ENCODE peak calls at places on chromosomes 2 and 18, in ten cellular contexts. One of them, this sample, is unnamed.
A peak's percentile ranks its signal among the peaks of the same experiment; 100 is the strongest.

GRCh38 chr2:162732946-162733698 is 105.4 kb downstream of the KCNH7 start:
- DNase-seq in nephron progenitor cell: no peak
- DNase-seq in NCI-H1105 treated with DMSO at 0.1 percent for 48 hours: peak; percentile 39
- DNase-seq in H7: no peak
- DNase-seq in H4: peak; percentile 5
- DNase-seq in MM.1S: peak; percentile 60
- DNase-seq in adrenal gland: no peak
- DNase-seq in A549: no peak
- DNase-seq in GDM1: no peak
- DNase-seq in cerebellum: peak; percentile 5
- DNase-seq in this sample: no peak

GRCh38 chr2:49110571-49111315 is 43.6 kb downstream of the FSHR start:
- DNase-seq in nephron progenitor cell: no peak
- DNase-seq in NCI-H1105 treated with DMSO at 0.1 percent for 48 hours: no peak
- DNase-seq in H7: no peak
- DNase-seq in H4: no peak
- DNase-seq in MM.1S: no peak
- DNase-seq in adrenal gland: no peak
- DNase-seq in A549: no peak
- DNase-seq in GDM1: no peak
- DNase-seq in cerebellum: peak; percentile 26
- DNase-seq in this sample: no peak

GRCh38 chr2:47072018-47072691 is 83.0 kb downstream of the STPG4 start:
- DNase-seq in nephron progenitor cell: peak; percentile 44
- DNase-seq in NCI-H1105 treated with DMSO at 0.1 percent for 48 hours: no peak
- DNase-seq in H7: peak; percentile 78
- DNase-seq in H4: no peak
- DNase-seq in MM.1S: no peak
- DNase-seq in adrenal gland: peak; percentile 83
- DNase-seq in A549: no peak
- DNase-seq in GDM1: no peak
- DNase-seq in cerebellum: peak; percentile 95
- DNase-seq in this sample: peak; percentile 70

GRCh38 chr2:2633017-2633416 is 301.9 kb upstream of the MYT1L start:
- DNase-seq in nephron progenitor cell: no peak
- DNase-seq in NCI-H1105 treated with DMSO at 0.1 percent for 48 hours: no peak
- DNase-seq in H7: no peak
- DNase-seq in H4: no peak
- DNase-seq in MM.1S: no peak
- DNase-seq in adrenal gland: no peak
- DNase-seq in A549: no peak
- DNase-seq in GDM1: no peak
- DNase-seq in cerebellum: no peak
- DNase-seq in this sample: no peak

GRCh38 chr2:86249176-86249842 is 50.1 kb downstream of the MRPL35 start:
- DNase-seq in nephron progenitor cell: no peak
- DNase-seq in NCI-H1105 treated with DMSO at 0.1 percent for 48 hours: peak; percentile 38
- DNase-seq in H7: no peak
- DNase-seq in H4: peak; percentile 84
- DNase-seq in MM.1S: peak; percentile 97
- DNase-seq in adrenal gland: peak; percentile 36
- DNase-seq in A549: no peak
- DNase-seq in GDM1: no peak
- DNase-seq in cerebellum: no peak
- DNase-seq in this sample: no peak

GRCh38 chr2:235614176-235614860 is 120.5 kb downstream of the AGAP1 start:
- DNase-seq in nephron progenitor cell: no peak
- DNase-seq in NCI-H1105 treated with DMSO at 0.1 percent for 48 hours: no peak
- DNase-seq in H7: no peak
- DNase-seq in H4: peak; percentile 57
- DNase-seq in MM.1S: peak; percentile 81
- DNase-seq in adrenal gland: no peak
- DNase-seq in A549: no peak
- DNase-seq in GDM1: no peak
- DNase-seq in cerebellum: no peak
- DNase-seq in this sample: no peak

GRCh38 chr2:231132126-231132525 is 7.3 kb upstream of the HTR2B start:
- DNase-seq in nephron progenitor cell: no peak
- DNase-seq in NCI-H1105 treated with DMSO at 0.1 percent for 48 hours: no peak
- DNase-seq in H7: no peak
- DNase-seq in H4: peak; percentile 33
- DNase-seq in MM.1S: no peak
- DNase-seq in adrenal gland: no peak
- DNase-seq in A549: no peak
- DNase-seq in GDM1: no peak
- DNase-seq in cerebellum: no peak
- DNase-seq in this sample: no peak

GRCh38 chr2:218448934-218449333 is 30.0 kb downstream of the VIL1 start:
- DNase-seq in nephron progenitor cell: no peak
- DNase-seq in NCI-H1105 treated with DMSO at 0.1 percent for 48 hours: no peak
- DNase-seq in H7: no peak
- DNase-seq in H4: peak; percentile 50
- DNase-seq in MM.1S: no peak
- DNase-seq in adrenal gland: no peak
- DNase-seq in A549: peak; percentile 44
- DNase-seq in GDM1: no peak
- DNase-seq in cerebellum: no peak
- DNase-seq in this sample: no peak

GRCh38 chr18:6088432-6088831 is 193.1 kb upstream of the TMEM200C start:
- DNase-seq in nephron progenitor cell: no peak
- DNase-seq in NCI-H1105 treated with DMSO at 0.1 percent for 48 hours: no peak
- DNase-seq in H7: no peak
- DNase-seq in H4: no peak
- DNase-seq in MM.1S: no peak
- DNase-seq in adrenal gland: no peak
- DNase-seq in A549: no peak
- DNase-seq in GDM1: no peak
- DNase-seq in cerebellum: no peak
- DNase-seq in this sample: no peak

GRCh38 chr2:11305958-11306357 is 38.5 kb downstream of the ROCK2 start:
- DNase-seq in nephron progenitor cell: no peak
- DNase-seq in NCI-H1105 treated with DMSO at 0.1 percent for 48 hours: no peak
- DNase-seq in H7: no peak
- DNase-seq in H4: no peak
- DNase-seq in MM.1S: no peak
- DNase-seq in adrenal gland: no peak
- DNase-seq in A549: no peak
- DNase-seq in GDM1: no peak
- DNase-seq in cerebellum: no peak
- DNase-seq in this sample: no peak

GRCh38 chr2:127208313-127208712 is 11.8 kb downstream of the CYP27C1 start:
- DNase-seq in nephron progenitor cell: peak; percentile 68
- DNase-seq in NCI-H1105 treated with DMSO at 0.1 percent for 48 hours: peak; percentile 79
- DNase-seq in H7: peak; percentile 60
- DNase-seq in H4: peak; percentile 96
- DNase-seq in MM.1S: no peak
- DNase-seq in adrenal gland: no peak
- DNase-seq in A549: no peak
- DNase-seq in GDM1: no peak
- DNase-seq in cerebellum: no peak
- DNase-seq in this sample: peak; percentile 81

GRCh38 chr18:56999823-57000222 is 147.1 kb upstream of the BOD1L2 start:
- DNase-seq in nephron progenitor cell: no peak
- DNase-seq in NCI-H1105 treated with DMSO at 0.1 percent for 48 hours: no peak
- DNase-seq in H7: no peak
- DNase-seq in H4: no peak
- DNase-seq in MM.1S: no peak
- DNase-seq in adrenal gland: no peak
- DNase-seq in A549: no peak
- DNase-seq in GDM1: no peak
- DNase-seq in cerebellum: no peak
- DNase-seq in this sample: no peak

GRCh38 chr2:240567872-240568677 is at the start of gene RNPEPL1:
- DNase-seq in nephron progenitor cell: peak; percentile 69
- DNase-seq in NCI-H1105 treated with DMSO at 0.1 percent for 48 hours: peak; percentile 32
- DNase-seq in H7: peak; percentile 93
- DNase-seq in H4: no peak
- DNase-seq in MM.1S: peak; percentile 60
- DNase-seq in adrenal gland: peak; percentile 44
- DNase-seq in A549: no peak
- DNase-seq in GDM1: no peak
- DNase-seq in cerebellum: peak; percentile 64
- DNase-seq in this sample: peak; percentile 76

GRCh38 chr18:76943542-76944339 is 121.4 kb downstream of the ZNF236 start:
- DNase-seq in nephron progenitor cell: no peak
- DNase-seq in NCI-H1105 treated with DMSO at 0.1 percent for 48 hours: no peak
- DNase-seq in H7: no peak
- DNase-seq in H4: no peak
- DNase-seq in MM.1S: no peak
- DNase-seq in adrenal gland: no peak
- DNase-seq in A549: no peak
- DNase-seq in GDM1: no peak
- DNase-seq in cerebellum: no peak
- DNase-seq in this sample: no peak

GRCh38 chr2:36695746-36696415 is 626 bp upstream of the VIT start:
- DNase-seq in nephron progenitor cell: no peak
- DNase-seq in NCI-H1105 treated with DMSO at 0.1 percent for 48 hours: no peak
- DNase-seq in H7: peak; percentile 31
- DNase-seq in H4: peak; percentile 8
- DNase-seq in MM.1S: no peak
- DNase-seq in adrenal gland: no peak
- DNase-seq in A549: no peak
- DNase-seq in GDM1: no peak
- DNase-seq in cerebellum: no peak
- DNase-seq in this sample: no peak